ENCODE peak calls at places on chromosomes 3 and 15, in six cellular contexts. Y is CD8-positive, alpha-beta T cell; P is left ventricle myocardium inferior; C is central memory CD8-positive, alpha-beta T cell; J is hepatocyte; B is psoas muscle. N is an unnamed sample.

GRCh38 chr15:68425428-68426060 is 6.4 kb downstream of the ITGA11 start:
- DNase-seq in Y (no peak), P (no peak), C (no peak), J (peak), B (no peak), N (no peak)

GRCh38 chr3:122092460-122093165 is 37.5 kb downstream of the CD86 start:
- DNase-seq in Y (no peak), P (peak), C (no peak), J (peak), B (peak), N (no peak)

GRCh38 chr3:57036952-57037351 is 23.5 kb upstream of the SPATA12 start:
- DNase-seq in Y (no peak), P (no peak), C (no peak), J (no peak), B (no peak), N (no peak)

GRCh38 chr3:178083906-178084823 is 452.1 kb upstream of the KCNMB2 start:
- DNase-seq in Y (no peak), P (no peak), C (no peak), J (peak), B (no peak), N (no peak)

GRCh38 chr3:127560051-127560787 is 30.3 kb downstream of the TPRA1 start:
- DNase-seq in Y (no peak), P (no peak), C (no peak), J (no peak), B (no peak), N (no peak)

GRCh38 chr3:139533781-139534443 is 5.6 kb downstream of the RBP1 start:
- DNase-seq in Y (no peak), P (peak), C (no peak), J (peak), B (no peak), N (no peak)

GRCh38 chr15:96293446-96293845 is 37.1 kb upstream of the NR2F2 start:
- DNase-seq in Y (no peak), P (no peak), C (no peak), J (no peak), B (no peak), N (no peak)

GRCh38 chr3:39541917-39542329 is 74.4 kb downstream of the MOBP start:
- DNase-seq in Y (no peak), P (no peak), C (no peak), J (peak), B (no peak), N (no peak)

GRCh38 chr15:68507447-68507846 is 71.3 kb upstream of the CORO2B start:
- DNase-seq in Y (no peak), P (no peak), C (no peak), J (no peak), B (no peak), N (no peak)

GRCh38 chr15:67981118-67981685 is 72.9 kb upstream of the PIAS1 start:
- DNase-seq in Y (no peak), P (no peak), C (no peak), J (no peak), B (no peak), N (no peak)